ENCODE peak calls at places on chromosome 16, in six cellular contexts. One of them, this sample, is unnamed.

GRCh38 chr16:85642762-85643281 is 29.7 kb downstream of the GSE1 start:
- DNase-seq in brain microvascular endothelial cell: no peak
- DNase-seq in epithelial cell of esophagus: no peak
- DNase-seq in astrocyte of the spinal cord: no peak
- DNase-seq in neural progenitor cell: no peak
- DNase-seq in endodermal cell: no peak
- DNase-seq in this sample: no peak

GRCh38 chr16:81265658-81266451 is 27.4 kb downstream of the BCO1 start:
- DNase-seq in endodermal cell: no peak
- DNase-seq in neural progenitor cell: no peak
- DNase-seq in brain microvascular endothelial cell: no peak
- DNase-seq in epithelial cell of esophagus: no peak
- DNase-seq in astrocyte of the spinal cord: no peak
- DNase-seq in this sample: no peak

GRCh38 chr16:85765767-85766166 is 14.9 kb upstream of the C16orf74 start:
- DNase-seq in neural progenitor cell: peak; percentile 25
- DNase-seq in astrocyte of the spinal cord: no peak
- DNase-seq in brain microvascular endothelial cell: no peak
- DNase-seq in epithelial cell of esophagus: no peak
- DNase-seq in endodermal cell: no peak
- DNase-seq in this sample: no peak

GRCh38 chr16:80935691-80936090 is 71.0 kb downstream of the CMC2 start:
- DNase-seq in astrocyte of the spinal cord: no peak
- DNase-seq in epithelial cell of esophagus: no peak
- DNase-seq in brain microvascular endothelial cell: no peak
- DNase-seq in neural progenitor cell: no peak
- DNase-seq in endodermal cell: no peak
- DNase-seq in this sample: no peak

GRCh38 chr16:57740423-57741071 is 5.0 kb downstream of the KATNB1 start:
- DNase-seq in astrocyte of the spinal cord: no peak
- DNase-seq in endodermal cell: peak; percentile 36
- DNase-seq in epithelial cell of esophagus: no peak
- DNase-seq in brain microvascular endothelial cell: no peak
- DNase-seq in neural progenitor cell: no peak
- DNase-seq in this sample: peak; percentile 43

GRCh38 chr16:71351558-71351901 is 7.0 kb upstream of the CALB2 start:
- DNase-seq in epithelial cell of esophagus: no peak
- DNase-seq in astrocyte of the spinal cord: no peak
- DNase-seq in endodermal cell: no peak
- DNase-seq in neural progenitor cell: no peak
- DNase-seq in brain microvascular endothelial cell: no peak
- DNase-seq in this sample: no peak

GRCh38 chr16:87199379-87199778 is 117.8 kb downstream of the C16orf95 start:
- DNase-seq in astrocyte of the spinal cord: no peak
- DNase-seq in endodermal cell: no peak
- DNase-seq in neural progenitor cell: no peak
- DNase-seq in brain microvascular endothelial cell: no peak
- DNase-seq in epithelial cell of esophagus: no peak
- DNase-seq in this sample: no peak

GRCh38 chr16:66292241-66292935 is 74.1 kb upstream of the CDH5 start:
- DNase-seq in endodermal cell: peak; percentile 15
- DNase-seq in astrocyte of the spinal cord: no peak
- DNase-seq in epithelial cell of esophagus: no peak
- DNase-seq in brain microvascular endothelial cell: no peak
- DNase-seq in neural progenitor cell: no peak
- DNase-seq in this sample: no peak

GRCh38 chr16:77359065-77359502 is 75.8 kb downstream of the ADAMTS18 start:
- DNase-seq in neural progenitor cell: peak; percentile 52
- DNase-seq in astrocyte of the spinal cord: peak; percentile 84
- DNase-seq in brain microvascular endothelial cell: peak; percentile 68
- DNase-seq in endodermal cell: no peak
- DNase-seq in epithelial cell of esophagus: peak; percentile 75
- DNase-seq in this sample: no peak

GRCh38 chr16:51155901-51156810 is 5.1 kb upstream of the SALL1 start:
- DNase-seq in epithelial cell of esophagus: no peak
- DNase-seq in neural progenitor cell: peak; percentile 73
- DNase-seq in brain microvascular endothelial cell: no peak
- DNase-seq in endodermal cell: peak; percentile 73
- DNase-seq in astrocyte of the spinal cord: peak; percentile 74
- DNase-seq in this sample: peak; percentile 70

GRCh38 chr16:58515125-58515870 is at the start of gene SETD6:
- DNase-seq in neural progenitor cell: peak; percentile 93
- DNase-seq in endodermal cell: peak; percentile 95
- DNase-seq in astrocyte of the spinal cord: peak; percentile 89
- DNase-seq in epithelial cell of esophagus: peak; percentile 90
- DNase-seq in brain microvascular endothelial cell: peak; percentile 85
- DNase-seq in this sample: peak; percentile 92

GRCh38 chr16:10078541-10078949 is 103.7 kb downstream of the GRIN2A start:
- DNase-seq in astrocyte of the spinal cord: peak; percentile 20
- DNase-seq in epithelial cell of esophagus: no peak
- DNase-seq in brain microvascular endothelial cell: no peak
- DNase-seq in endodermal cell: peak; percentile 91
- DNase-seq in neural progenitor cell: peak; percentile 71
- DNase-seq in this sample: peak; percentile 49

GRCh38 chr16:64406661-64407267 is 715.1 kb downstream of the CDH11 start:
- DNase-seq in endodermal cell: no peak
- DNase-seq in epithelial cell of esophagus: no peak
- DNase-seq in neural progenitor cell: peak; percentile 7
- DNase-seq in brain microvascular endothelial cell: no peak
- DNase-seq in astrocyte of the spinal cord: no peak
- DNase-seq in this sample: no peak

GRCh38 chr16:78310990-78311561 is 211.6 kb downstream of the WWOX start:
- DNase-seq in endodermal cell: peak; percentile 71
- DNase-seq in epithelial cell of esophagus: no peak
- DNase-seq in neural progenitor cell: peak; percentile 80
- DNase-seq in astrocyte of the spinal cord: peak; percentile 32
- DNase-seq in brain microvascular endothelial cell: no peak
- DNase-seq in this sample: peak; percentile 36

GRCh38 chr16:4346205-4346781 is 4.8 kb downstream of the PAM16 start:
- DNase-seq in epithelial cell of esophagus: no peak
- DNase-seq in astrocyte of the spinal cord: no peak
- DNase-seq in neural progenitor cell: no peak
- DNase-seq in endodermal cell: no peak
- DNase-seq in brain microvascular endothelial cell: no peak
- DNase-seq in this sample: no peak

GRCh38 chr16:50588276-50588675 is 40.1 kb downstream of the NKD1 start:
- DNase-seq in brain microvascular endothelial cell: no peak
- DNase-seq in epithelial cell of esophagus: no peak
- DNase-seq in endodermal cell: peak; percentile 81
- DNase-seq in neural progenitor cell: peak; percentile 32
- DNase-seq in astrocyte of the spinal cord: no peak
- DNase-seq in this sample: peak; percentile 71

GRCh38 chr16:74811911-74812310 is 37.3 kb upstream of the FA2H start:
- DNase-seq in brain microvascular endothelial cell: no peak
- DNase-seq in neural progenitor cell: no peak
- DNase-seq in epithelial cell of esophagus: no peak
- DNase-seq in endodermal cell: no peak
- DNase-seq in astrocyte of the spinal cord: no peak
- DNase-seq in this sample: no peak

GRCh38 chr16:84785843-84786538 is 33.8 kb upstream of the CRISPLD2 start:
- DNase-seq in epithelial cell of esophagus: peak; percentile 58
- DNase-seq in brain microvascular endothelial cell: peak; percentile 67
- DNase-seq in endodermal cell: no peak
- DNase-seq in neural progenitor cell: no peak
- DNase-seq in astrocyte of the spinal cord: peak; percentile 67
- DNase-seq in this sample: no peak

GRCh38 chr16:8675183-8676159 is 1.1 kb downstream of the ABAT start:
- DNase-seq in endodermal cell: no peak
- DNase-seq in brain microvascular endothelial cell: no peak
- DNase-seq in neural progenitor cell: no peak
- DNase-seq in astrocyte of the spinal cord: no peak
- DNase-seq in epithelial cell of esophagus: peak; percentile 21
- DNase-seq in this sample: peak; percentile 47

GRCh38 chr16:17397499-17397891 is 73.3 kb downstream of the XYLT1 start:
- DNase-seq in brain microvascular endothelial cell: no peak
- DNase-seq in epithelial cell of esophagus: no peak
- DNase-seq in endodermal cell: no peak
- DNase-seq in neural progenitor cell: no peak
- DNase-seq in astrocyte of the spinal cord: peak; percentile 48
- DNase-seq in this sample: no peak

GRCh38 chr16:55933038-55933437 is 57.9 kb upstream of the CES5A start:
- DNase-seq in neural progenitor cell: no peak
- DNase-seq in astrocyte of the spinal cord: no peak
- DNase-seq in brain microvascular endothelial cell: no peak
- DNase-seq in epithelial cell of esophagus: no peak
- DNase-seq in endodermal cell: no peak
- DNase-seq in this sample: no peak
- H3K4me3 ChIP-seq in neural progenitor cell: no peak overlapping the region
- H3K4me3 ChIP-seq in astrocyte of the spinal cord: no peak overlapping the region
- H3K4me3 ChIP-seq in brain microvascular endothelial cell: no peak overlapping the region
- H3K4me3 ChIP-seq in epithelial cell of esophagus: no peak overlapping the region
- H3K4me3 ChIP-seq in endodermal cell: no peak overlapping the region
- H3K4me3 ChIP-seq in this sample: no peak overlapping the region

GRCh38 chr16:5580320-5580719 is 482.7 kb upstream of the EEF2KMT start:
- DNase-seq in epithelial cell of esophagus: no peak
- DNase-seq in neural progenitor cell: no peak
- DNase-seq in brain microvascular endothelial cell: no peak
- DNase-seq in astrocyte of the spinal cord: no peak
- DNase-seq in endodermal cell: no peak
- DNase-seq in this sample: no peak
- H3K4me3 ChIP-seq in epithelial cell of esophagus: no peak overlapping the region
- H3K4me3 ChIP-seq in neural progenitor cell: no peak overlapping the region
- H3K4me3 ChIP-seq in brain microvascular endothelial cell: no peak overlapping the region
- H3K4me3 ChIP-seq in astrocyte of the spinal cord: no peak overlapping the region
- H3K4me3 ChIP-seq in endodermal cell: no peak overlapping the region
- H3K4me3 ChIP-seq in this sample: no peak overlapping the region

GRCh38 chr16:15641753-15642556 is 999 bp downstream of the MARF1 start:
- DNase-seq in endodermal cell: no peak
- DNase-seq in astrocyte of the spinal cord: no peak
- DNase-seq in neural progenitor cell: no peak
- DNase-seq in brain microvascular endothelial cell: no peak
- DNase-seq in epithelial cell of esophagus: no peak
- DNase-seq in this sample: no peak

GRCh38 chr16:15647615-15648014 is 2.4 kb upstream of the NDE1 start:
- DNase-seq in astrocyte of the spinal cord: no peak
- DNase-seq in neural progenitor cell: no peak
- DNase-seq in endodermal cell: no peak
- DNase-seq in epithelial cell of esophagus: no peak
- DNase-seq in brain microvascular endothelial cell: no peak
- DNase-seq in this sample: no peak

GRCh38 chr16:15643453-15644305 is 725 bp upstream of the MARF1 start:
- DNase-seq in endodermal cell: peak; percentile 47
- DNase-seq in astrocyte of the spinal cord: peak; percentile 79
- DNase-seq in brain microvascular endothelial cell: peak; percentile 29
- DNase-seq in epithelial cell of esophagus: peak; percentile 45
- DNase-seq in neural progenitor cell: no peak
- DNase-seq in this sample: peak; percentile 32

GRCh38 chr16:15642557-15643452 is at the start of gene MARF1:
- DNase-seq in astrocyte of the spinal cord: peak; percentile 96
- DNase-seq in endodermal cell: peak; percentile 99
- DNase-seq in neural progenitor cell: peak; percentile 98
- DNase-seq in epithelial cell of esophagus: peak; percentile 98
- DNase-seq in brain microvascular endothelial cell: peak; percentile 93
- DNase-seq in this sample: peak; percentile 94

GRCh38 chr16:15644306-15644961 is 1.5 kb upstream of the MARF1 start:
- DNase-seq in astrocyte of the spinal cord: no peak
- DNase-seq in neural progenitor cell: peak; percentile 42
- DNase-seq in brain microvascular endothelial cell: no peak
- DNase-seq in epithelial cell of esophagus: peak; percentile 97
- DNase-seq in endodermal cell: no peak
- DNase-seq in this sample: no peak
- H3K4me3 ChIP-seq in astrocyte of the spinal cord: no peak overlapping the region
- H3K4me3 ChIP-seq in neural progenitor cell: peak overlapping the region; percentile 94
- H3K4me3 ChIP-seq in brain microvascular endothelial cell: no peak overlapping the region
- H3K4me3 ChIP-seq in epithelial cell of esophagus: peak overlapping the region; percentile 87
- H3K4me3 ChIP-seq in endodermal cell: peak overlapping the region; percentile 98
- H3K4me3 ChIP-seq in this sample: no peak overlapping the region

GRCh38 chr16:30561212-30561816 is 3.1 kb upstream of the ZNF764 start:
- DNase-seq in neural progenitor cell: peak; percentile 16
- DNase-seq in endodermal cell: peak; percentile 76
- DNase-seq in astrocyte of the spinal cord: no peak
- DNase-seq in brain microvascular endothelial cell: no peak
- DNase-seq in epithelial cell of esophagus: no peak
- DNase-seq in this sample: peak; percentile 76
- H3K4me3 ChIP-seq in neural progenitor cell: no peak overlapping the region
- H3K4me3 ChIP-seq in endodermal cell: no peak overlapping the region
- H3K4me3 ChIP-seq in astrocyte of the spinal cord: peak overlapping the region; percentile 29
- H3K4me3 ChIP-seq in brain microvascular endothelial cell: peak overlapping the region; percentile 38
- H3K4me3 ChIP-seq in epithelial cell of esophagus: peak overlapping the region; percentile 25
- H3K4me3 ChIP-seq in this sample: peak overlapping the region; percentile 38

GRCh38 chr16:89452925-89453324 is 37.4 kb downstream of the ANKRD11 start:
- DNase-seq in brain microvascular endothelial cell: no peak
- DNase-seq in astrocyte of the spinal cord: no peak
- DNase-seq in neural progenitor cell: no peak
- DNase-seq in epithelial cell of esophagus: no peak
- DNase-seq in endodermal cell: no peak
- DNase-seq in this sample: no peak

GRCh38 chr16:89455178-89455577 is 35.2 kb downstream of the ANKRD11 start:
- DNase-seq in epithelial cell of esophagus: no peak
- DNase-seq in brain microvascular endothelial cell: no peak
- DNase-seq in neural progenitor cell: no peak
- DNase-seq in astrocyte of the spinal cord: no peak
- DNase-seq in endodermal cell: no peak
- DNase-seq in this sample: no peak

GRCh38 chr16:89455692-89456091 is 34.7 kb downstream of the ANKRD11 start:
- DNase-seq in epithelial cell of esophagus: no peak
- DNase-seq in astrocyte of the spinal cord: no peak
- DNase-seq in endodermal cell: no peak
- DNase-seq in brain microvascular endothelial cell: no peak
- DNase-seq in neural progenitor cell: no peak
- DNase-seq in this sample: no peak

GRCh38 chr16:89452241-89452640 is 38.1 kb downstream of the ANKRD11 start:
- DNase-seq in epithelial cell of esophagus: no peak
- DNase-seq in astrocyte of the spinal cord: no peak
- DNase-seq in neural progenitor cell: no peak
- DNase-seq in endodermal cell: no peak
- DNase-seq in brain microvascular endothelial cell: no peak
- DNase-seq in this sample: no peak

DNA sequence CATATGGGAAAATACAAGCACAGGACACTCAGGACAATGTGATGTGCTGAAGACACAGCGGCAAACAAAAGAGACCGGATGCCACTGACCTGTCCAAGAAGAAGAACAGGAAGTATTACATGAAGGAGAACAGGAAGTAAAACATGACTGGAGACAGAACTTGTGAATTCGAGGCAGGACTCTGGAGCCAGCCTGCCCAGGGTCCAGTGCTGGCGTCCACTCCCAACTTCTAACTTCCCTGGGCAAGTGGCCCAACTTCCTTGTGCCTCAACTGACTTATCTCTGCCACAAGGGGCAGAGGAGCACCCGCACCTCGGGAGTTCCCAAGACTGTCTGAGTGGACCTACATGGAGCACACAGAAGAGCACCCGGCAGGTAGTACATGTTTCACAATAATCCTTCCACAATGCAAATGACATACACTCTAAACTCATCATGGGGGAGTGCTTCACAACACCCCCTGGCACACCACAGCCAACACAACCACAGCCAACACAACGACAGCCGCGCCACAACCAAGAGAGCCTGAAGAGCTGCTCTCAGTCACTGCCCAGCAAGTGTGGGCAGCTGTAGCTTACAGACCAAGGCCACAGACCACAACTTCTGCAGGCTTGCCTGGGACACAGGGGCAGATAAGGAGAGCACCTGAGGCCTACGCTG is 36.6 kb downstream of the ANKRD11 start:
- DNase-seq in neural progenitor cell: peak; percentile 38
- DNase-seq in endodermal cell: no peak
- DNase-seq in astrocyte of the spinal cord: no peak
- DNase-seq in epithelial cell of esophagus: peak; percentile 34
- DNase-seq in brain microvascular endothelial cell: no peak
- DNase-seq in this sample: peak; percentile 74
- H3K4me3 ChIP-seq in neural progenitor cell: no peak overlapping the region
- H3K4me3 ChIP-seq in endodermal cell: no peak overlapping the region
- H3K4me3 ChIP-seq in astrocyte of the spinal cord: no peak overlapping the region
- H3K4me3 ChIP-seq in epithelial cell of esophagus: no peak overlapping the region
- H3K4me3 ChIP-seq in brain microvascular endothelial cell: no peak overlapping the region
- H3K4me3 ChIP-seq in this sample: no peak overlapping the region

This sample was measured in H7.